ENCODE peak calls at places on chromosomes 3 and 15, in six cellular contexts. C is activated CD8-positive, alpha-beta memory T cell treated with anti-CD3 and anti-CD28 coated beads, Interleukin-2, amount 50 U/mL, for 4 hours; O is activated CD4-positive, alpha-beta T cell treated with anti-CD3 and anti-CD28 coated beads for 36 hours; Q is CD8-positive, alpha-beta memory T cell; S is KG1; P is cardiac fibroblast. J is an unnamed sample.
A peak's percentile ranks its signal among the peaks of the same experiment; 100 is the strongest.

GRCh38 chr15:99566157-99566900 is 545 bp downstream of the MEF2A start:
- DNase-seq in C (peak; percentile 25), O (peak; percentile 48), Q (peak; percentile 8), S (no peak), P (no peak), J (peak; percentile 33)

GRCh38 chr15:89502867-89503595 is 6.6 kb upstream of the RHCG start:
- DNase-seq in C (no peak), O (no peak), Q (no peak), S (no peak), P (no peak), J (no peak)

GRCh38 chr15:73699249-73700040 is 15.3 kb downstream of the CD276 start:
- DNase-seq in C (no peak), O (no peak), Q (no peak), S (no peak), P (no peak), J (no peak)

GRCh38 chr3:54550216-54550977 is 377.5 kb downstream of the LRTM1 start:
- DNase-seq in C (no peak), O (no peak), Q (no peak), S (no peak), P (no peak), J (peak; percentile 25)

GRCh38 chr3:194316918-194317317 is 34.2 kb downstream of the CPN2 start:
- DNase-seq in C (no peak), O (no peak), Q (no peak), S (no peak), P (no peak), J (no peak)

GRCh38 chr3:120661106-120661962 is 20.7 kb downstream of the HGD start:
- DNase-seq in C (no peak), O (no peak), Q (no peak), S (no peak), P (peak; percentile 4), J (no peak)

GRCh38 chr15:78272776-78273175 is 8.4 kb downstream of the DNAJA4 start:
- DNase-seq in C (no peak), O (no peak), Q (no peak), S (no peak), P (no peak), J (no peak)

GRCh38 chr15:87349181-87349580 is 907.4 kb downstream of the NTRK3 start:
- DNase-seq in C (no peak), O (no peak), Q (no peak), S (no peak), P (peak; percentile 27), J (no peak)

GRCh38 chr3:69182588-69183299 is 60.3 kb upstream of the LMOD3 start:
- DNase-seq in C (no peak), O (no peak), Q (no peak), S (no peak), P (peak; percentile 85), J (no peak)

GRCh38 chr15:70160803-70161565 is 63.3 kb upstream of the TLE3 start:
- DNase-seq in C (peak; percentile 10), O (no peak), Q (no peak), S (no peak), P (no peak), J (no peak)

GRCh38 chr15:98878862-98879261 is 128.7 kb downstream of the PGPEP1L start:
- DNase-seq in C (no peak), O (no peak), Q (no peak), S (no peak), P (no peak), J (no peak)

GRCh38 chr3:149134560-149134959 is 5.1 kb downstream of the HPS3 start:
- DNase-seq in C (no peak), O (no peak), Q (no peak), S (no peak), P (peak; percentile 53), J (no peak)

GRCh38 chr3:71416868-71417267 is 166.7 kb downstream of the FOXP1 start:
- DNase-seq in C (no peak), O (peak; percentile 64), Q (no peak), S (no peak), P (no peak), J (no peak)

GRCh38 chr3:25493786-25494185 is 65.7 kb downstream of the RARB start:
- DNase-seq in C (no peak), O (no peak), Q (no peak), S (no peak), P (peak; percentile 95), J (no peak)